ENCODE peak calls at places on chromosomes 2 and 18, in four cellular contexts. One of them, this sample, is unnamed.
A peak's percentile ranks its signal among the peaks of the same experiment; 100 is the strongest.

GRCh38 chr2:13681936-13682335 is 950.6 kb upstream of the LRATD1 start:
- DNase-seq in psoas muscle: no peak
- DNase-seq in upper lobe of right lung: no peak
- DNase-seq in HCT116: no peak
- DNase-seq in this sample: no peak

GRCh38 chr18:23862071-23862470 is 152.5 kb upstream of the TTC39C start:
- DNase-seq in psoas muscle: no peak
- DNase-seq in upper lobe of right lung: no peak
- DNase-seq in HCT116: no peak
- DNase-seq in this sample: peak; percentile 34

GRCh38 chr2:136917281-136917680 is 151.9 kb downstream of the THSD7B start:
- DNase-seq in psoas muscle: no peak
- DNase-seq in upper lobe of right lung: no peak
- DNase-seq in HCT116: no peak
- DNase-seq in this sample: no peak

GRCh38 chr18:79634186-79634585 is 45.4 kb upstream of the CTDP1 start:
- DNase-seq in psoas muscle: no peak
- DNase-seq in upper lobe of right lung: no peak
- DNase-seq in HCT116: no peak
- DNase-seq in this sample: no peak

GRCh38 chr18:39841133-39842041 is 2113.6 kb upstream of the PIK3C3 start:
- DNase-seq in psoas muscle: peak; percentile 39
- DNase-seq in upper lobe of right lung: peak; percentile 68
- DNase-seq in HCT116: peak; percentile 28
- DNase-seq in this sample: peak; percentile 51

GRCh38 chr2:20382965-20383800 is 32.5 kb upstream of the PUM2 start:
- DNase-seq in psoas muscle: no peak
- DNase-seq in upper lobe of right lung: no peak
- DNase-seq in HCT116: no peak
- DNase-seq in this sample: no peak

GRCh38 chr2:238513346-238513745 is 86.6 kb downstream of the ASB1 start:
- DNase-seq in psoas muscle: no peak
- DNase-seq in upper lobe of right lung: peak; percentile 72
- DNase-seq in HCT116: peak; percentile 42
- DNase-seq in this sample: peak; percentile 60

GRCh38 chr2:134137182-134137595 is 116.7 kb upstream of the MGAT5 start:
- DNase-seq in psoas muscle: no peak
- DNase-seq in upper lobe of right lung: peak; percentile 73
- DNase-seq in HCT116: no peak
- DNase-seq in this sample: peak; percentile 89

GRCh38 chr2:197258580-197258979 is 52.0 kb downstream of the ANKRD44 start:
- DNase-seq in psoas muscle: no peak
- DNase-seq in upper lobe of right lung: no peak
- DNase-seq in HCT116: no peak
- DNase-seq in this sample: no peak

GRCh38 chr2:148567716-148568115 is 76.8 kb upstream of the EPC2 start:
- DNase-seq in psoas muscle: no peak
- DNase-seq in upper lobe of right lung: no peak
- DNase-seq in HCT116: no peak
- DNase-seq in this sample: no peak

GRCh38 chr2:196176142-196176738 is 4.9 kb upstream of the STK17B start:
- DNase-seq in psoas muscle: no peak
- DNase-seq in upper lobe of right lung: no peak
- DNase-seq in HCT116: no peak
- DNase-seq in this sample: no peak
- H3K27ac ChIP-seq in psoas muscle: no peak overlapping the region
- H3K27ac ChIP-seq in upper lobe of right lung: no peak overlapping the region
- H3K27ac ChIP-seq in HCT116: no peak overlapping the region
- H3K27ac ChIP-seq in this sample: no peak overlapping the region

GRCh38 chr2:167005096-167005495 is 116.8 kb downstream of the XIRP2 start:
- DNase-seq in psoas muscle: no peak
- DNase-seq in upper lobe of right lung: no peak
- DNase-seq in HCT116: no peak
- DNase-seq in this sample: no peak
- H3K27ac ChIP-seq in psoas muscle: no peak overlapping the region
- H3K27ac ChIP-seq in upper lobe of right lung: no peak overlapping the region
- H3K27ac ChIP-seq in HCT116: no peak overlapping the region
- H3K27ac ChIP-seq in this sample: no peak overlapping the region

DNA sequence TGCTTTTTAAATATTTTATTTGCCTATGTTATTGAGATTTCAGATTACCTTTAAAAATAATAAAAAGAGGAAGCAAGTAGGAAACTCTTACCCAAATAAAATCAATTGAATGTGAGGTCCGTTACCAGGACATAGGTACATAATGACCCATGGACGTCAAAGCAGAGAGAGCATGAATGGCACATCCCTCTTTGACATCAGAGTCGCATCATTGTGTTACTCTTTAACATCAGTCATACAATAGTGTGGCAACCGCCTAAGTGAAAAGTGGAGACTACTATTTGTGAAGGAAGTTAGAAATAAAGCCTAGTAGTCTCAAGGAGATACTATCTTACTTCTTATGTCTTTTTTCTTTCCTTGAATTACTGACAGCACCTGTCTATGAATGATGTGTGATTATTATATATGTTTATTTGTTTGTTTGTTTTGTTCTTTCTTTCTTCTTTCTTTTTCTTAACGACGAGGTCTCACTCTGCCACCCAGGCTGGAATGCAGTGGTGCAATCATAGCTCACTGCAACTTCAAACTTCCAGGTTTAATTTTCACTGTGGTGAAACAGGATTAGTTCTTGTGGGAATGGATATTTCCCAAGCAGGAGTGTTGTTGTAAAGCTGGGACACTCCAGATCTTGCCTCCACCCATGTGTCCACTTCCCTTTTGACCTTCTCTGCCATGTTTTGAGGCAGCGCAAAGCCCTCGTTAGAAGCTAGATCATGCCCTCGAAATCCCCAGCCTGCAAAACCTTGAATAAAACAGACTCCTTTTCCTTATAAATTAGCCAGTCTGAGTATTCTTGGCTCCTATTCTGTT is 407.2 kb upstream of the NETO1 start:
- DNase-seq in psoas muscle: no peak
- DNase-seq in upper lobe of right lung: no peak
- DNase-seq in HCT116: no peak
- DNase-seq in this sample: no peak
- H3K27ac ChIP-seq in psoas muscle: no peak overlapping the region
- H3K27ac ChIP-seq in upper lobe of right lung: no peak overlapping the region
- H3K27ac ChIP-seq in HCT116: no peak overlapping the region
- H3K27ac ChIP-seq in this sample: no peak overlapping the region

DNA sequence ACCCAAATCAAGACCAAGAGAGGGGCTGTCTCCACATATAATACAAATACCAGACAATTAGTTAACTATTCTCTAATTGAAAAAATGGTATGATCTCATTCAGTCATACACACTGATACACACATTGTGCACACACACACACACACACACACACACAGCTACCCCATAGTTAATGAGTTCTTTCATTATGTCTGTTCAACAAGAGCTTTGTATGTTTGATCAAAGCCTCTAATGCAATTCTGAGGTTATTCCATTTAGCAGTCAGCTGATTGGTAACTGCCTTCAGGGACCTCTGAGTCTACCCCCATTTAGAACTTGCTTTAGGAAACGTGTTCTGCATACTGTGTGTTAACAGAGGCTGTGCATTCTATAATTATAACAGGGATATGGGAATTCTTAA is 741.4 kb upstream of the LRRTM4 start:
- DNase-seq in psoas muscle: no peak
- DNase-seq in upper lobe of right lung: no peak
- DNase-seq in HCT116: no peak
- DNase-seq in this sample: no peak
- H3K27ac ChIP-seq in psoas muscle: no peak overlapping the region
- H3K27ac ChIP-seq in upper lobe of right lung: no peak overlapping the region
- H3K27ac ChIP-seq in HCT116: no peak overlapping the region
- H3K27ac ChIP-seq in this sample: no peak overlapping the region

GRCh38 chr2:216112926-216113325 is 3.8 kb downstream of the XRCC5 start:
- DNase-seq in psoas muscle: no peak
- DNase-seq in upper lobe of right lung: no peak
- DNase-seq in HCT116: no peak
- DNase-seq in this sample: no peak

GRCh38 chr2:216115224-216115582 is 6.1 kb downstream of the XRCC5 start:
- DNase-seq in psoas muscle: no peak
- DNase-seq in upper lobe of right lung: no peak
- DNase-seq in HCT116: no peak
- DNase-seq in this sample: peak; percentile 14

GRCh38 chr2:216116418-216116817 is 7.3 kb downstream of the XRCC5 start:
- DNase-seq in psoas muscle: no peak
- DNase-seq in upper lobe of right lung: no peak
- DNase-seq in HCT116: no peak
- DNase-seq in this sample: no peak

GRCh38 chr2:216113572-216113971 is 4.4 kb downstream of the XRCC5 start:
- DNase-seq in psoas muscle: no peak
- DNase-seq in upper lobe of right lung: no peak
- DNase-seq in HCT116: no peak
- DNase-seq in this sample: no peak

GRCh38 chr2:216114476-216115223 is 5.5 kb downstream of the XRCC5 start:
- DNase-seq in psoas muscle: peak; percentile 98
- DNase-seq in upper lobe of right lung: peak; percentile 96
- DNase-seq in HCT116: peak; percentile 98
- DNase-seq in this sample: peak; percentile 99
- H3K27ac ChIP-seq in psoas muscle: peak overlapping the region; percentile 85
- H3K27ac ChIP-seq in upper lobe of right lung: peak overlapping the region; percentile 84
- H3K27ac ChIP-seq in HCT116: peak overlapping the region; percentile 23
- H3K27ac ChIP-seq in this sample: peak overlapping the region; percentile 64

GRCh38 chr2:156400704-156401678 is 35.2 kb upstream of the GPD2 start:
- DNase-seq in psoas muscle: peak; percentile 78
- DNase-seq in upper lobe of right lung: peak; percentile 78
- DNase-seq in HCT116: peak; percentile 75
- DNase-seq in this sample: peak; percentile 64

GRCh38 chr2:156399950-156400703 is 36.1 kb upstream of the GPD2 start:
- DNase-seq in psoas muscle: peak; percentile 94
- DNase-seq in upper lobe of right lung: peak; percentile 91
- DNase-seq in HCT116: peak; percentile 68
- DNase-seq in this sample: peak; percentile 85

GRCh38 chr2:156398176-156398575 is 38.0 kb upstream of the GPD2 start:
- DNase-seq in psoas muscle: no peak
- DNase-seq in upper lobe of right lung: no peak
- DNase-seq in HCT116: no peak
- DNase-seq in this sample: no peak

GRCh38 chr2:156397229-156397628 is 39.0 kb upstream of the GPD2 start:
- DNase-seq in psoas muscle: no peak
- DNase-seq in upper lobe of right lung: no peak
- DNase-seq in HCT116: no peak
- DNase-seq in this sample: no peak

DNA sequence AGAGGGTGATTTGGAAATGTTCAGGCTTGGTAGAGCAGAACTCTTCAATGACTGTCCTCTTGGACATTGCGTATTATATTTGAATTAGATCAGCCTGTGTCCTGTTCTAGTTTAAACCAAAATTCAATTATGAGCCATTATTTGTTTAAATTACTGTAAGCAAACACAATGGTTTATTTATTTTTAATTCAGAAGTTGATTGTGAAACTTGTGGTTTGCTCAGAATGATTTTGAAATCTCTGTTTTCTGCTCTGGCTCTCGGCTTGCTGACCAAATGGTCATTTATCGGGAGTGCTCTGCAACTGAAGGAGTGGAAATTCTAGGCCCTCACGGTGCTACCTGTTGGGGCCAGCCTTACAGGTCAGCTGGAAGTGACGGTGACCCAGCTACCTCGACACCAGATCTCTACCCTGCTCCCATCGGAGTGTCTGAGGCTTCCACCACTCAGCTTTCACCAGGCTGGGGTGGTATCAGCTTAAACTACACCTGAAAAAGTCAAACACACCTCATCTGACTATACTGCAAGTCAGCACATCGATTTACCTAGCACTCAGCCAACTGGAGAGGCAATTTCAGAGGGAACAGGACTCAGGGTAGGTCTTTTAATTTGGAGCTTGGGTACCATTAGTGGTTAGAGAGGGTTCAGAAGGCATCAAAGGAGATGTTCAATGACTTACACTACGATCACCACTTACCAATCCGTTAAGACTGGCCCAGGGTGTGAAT is 36.8 kb upstream of the GPD2 start:
- DNase-seq in psoas muscle: no peak
- DNase-seq in upper lobe of right lung: peak; percentile 65
- DNase-seq in HCT116: no peak
- DNase-seq in this sample: peak; percentile 4
- H3K27ac ChIP-seq in psoas muscle: peak overlapping the region; percentile 95
- H3K27ac ChIP-seq in upper lobe of right lung: peak overlapping the region; percentile 90
- H3K27ac ChIP-seq in HCT116: peak overlapping the region; percentile 82
- H3K27ac ChIP-seq in this sample: peak overlapping the region; percentile 56

DNA sequence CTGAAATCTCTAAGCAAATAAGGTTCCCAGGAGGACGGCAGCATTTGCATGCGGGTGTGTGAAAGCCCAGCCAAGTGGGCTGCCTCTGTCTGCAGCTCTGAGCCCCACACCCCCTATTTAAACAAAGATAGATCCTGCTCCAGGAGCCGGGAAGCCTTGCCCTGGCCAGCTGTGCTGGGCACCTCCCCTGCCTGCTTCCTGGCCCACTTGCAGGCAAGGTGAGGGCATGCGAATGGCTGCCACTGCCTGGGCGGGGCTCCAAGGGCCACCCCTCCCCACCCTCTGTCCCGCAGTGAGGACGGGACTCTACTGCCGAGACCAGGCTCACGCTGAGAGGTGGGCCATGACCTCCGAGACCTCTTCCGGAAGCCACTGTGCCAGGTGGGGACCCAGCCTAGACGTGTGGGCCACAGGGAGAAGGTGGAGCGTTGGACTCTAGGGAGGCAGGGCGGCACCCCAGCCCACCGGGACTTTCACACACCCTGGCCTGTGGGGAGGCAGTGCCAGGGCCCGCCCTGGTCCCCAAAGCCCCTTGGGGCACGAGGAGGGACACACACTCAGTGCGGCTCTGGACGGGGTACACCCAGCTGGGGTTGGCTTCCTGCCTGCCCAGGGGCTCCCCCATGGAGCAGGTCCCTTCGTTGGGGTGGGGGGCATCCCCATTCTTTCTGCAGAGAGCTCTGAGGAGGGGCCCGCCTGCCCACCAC is at the start of gene ANO7:
- DNase-seq in psoas muscle: no peak
- DNase-seq in upper lobe of right lung: peak; percentile 64
- DNase-seq in HCT116: no peak
- DNase-seq in this sample: no peak
- H3K27ac ChIP-seq in psoas muscle: no peak within 1 kb of the TSS
- H3K27ac ChIP-seq in upper lobe of right lung: no peak within 1 kb of the TSS
- H3K27ac ChIP-seq in HCT116: no peak within 1 kb of the TSS
- H3K27ac ChIP-seq in this sample: no peak within 1 kb of the TSS

DNA sequence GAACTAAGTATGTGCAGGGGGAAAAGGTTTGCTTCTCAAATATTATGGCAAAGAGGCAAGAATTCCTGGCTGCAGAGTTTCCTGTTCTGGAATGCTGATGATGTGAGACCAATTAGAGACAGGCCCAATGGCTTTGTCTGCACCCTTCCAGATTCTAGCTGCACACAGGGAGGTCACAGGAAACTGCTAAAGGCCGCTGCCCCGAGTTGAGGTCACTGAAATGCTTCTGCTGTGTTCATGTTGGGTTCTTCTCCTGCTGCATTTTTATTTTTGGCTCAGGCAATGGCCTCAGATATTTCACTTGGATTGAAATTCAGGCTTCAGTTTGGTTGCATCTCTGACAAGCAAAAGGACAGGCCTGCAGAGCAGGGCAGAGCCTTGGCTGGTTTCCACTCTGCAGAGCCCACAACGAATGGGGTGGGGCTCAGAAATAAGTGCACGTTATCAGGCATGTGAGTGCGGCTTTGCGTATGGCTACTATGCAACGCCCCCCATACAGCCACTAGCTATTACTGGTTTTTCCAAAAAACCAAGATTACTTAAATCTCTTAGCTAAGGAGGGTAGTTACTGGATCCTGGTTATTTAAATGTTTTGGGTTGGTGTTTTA is 66.9 kb upstream of the FZD5 start:
- DNase-seq in psoas muscle: no peak
- DNase-seq in upper lobe of right lung: no peak
- DNase-seq in HCT116: no peak
- DNase-seq in this sample: no peak
- H3K27ac ChIP-seq in psoas muscle: peak overlapping the region; percentile 2
- H3K27ac ChIP-seq in upper lobe of right lung: peak overlapping the region; percentile 58
- H3K27ac ChIP-seq in HCT116: no peak overlapping the region
- H3K27ac ChIP-seq in this sample: no peak overlapping the region